ENCODE peak calls at places on chromosomes 16 and 17, in ten cellular contexts. D is foreskin fibroblast; T is Jurkat, Clone E6-1; P is SW 1271; C is omental fat pad; B is HEK293T; I is LoVo; X is hepatic stellate cell; L is mucosa of gallbladder; O is fibroblast of the aortic adventitia. H is an unnamed sample.

GRCh38 chr16:57979006-57979585 is 8.2 kb upstream of the CNGB1 start:
- DNase-seq in I (no peak), P (no peak), T (no peak), D (no peak), O (no peak), B (no peak), L (no peak), X (no peak), C (no peak), H (no peak)

GRCh38 chr17:19304209-19304608 is 58.3 kb downstream of the B9D1 start:
- DNase-seq in P (no peak), C (no peak), I (no peak), B (no peak), O (peak), X (peak), T (no peak), D (peak), L (peak), H (peak)

GRCh38 chr16:10806698-10807097 is 11.9 kb downstream of the TVP23A start:
- DNase-seq in D (no peak), T (no peak), B (no peak), O (no peak), I (no peak), X (no peak), C (no peak), P (no peak), L (no peak), H (no peak)

GRCh38 chr17:55086635-55087058 is 118.1 kb downstream of the STXBP4 start:
- DNase-seq in O (peak), D (peak), I (no peak), X (no peak), T (no peak), C (no peak), L (no peak), P (no peak), B (no peak), H (peak)

GRCh38 chr16:3259097-3259496 is 2.7 kb upstream of the MEFV start:
- DNase-seq in P (no peak), T (no peak), B (no peak), D (no peak), L (peak), O (no peak), X (no peak), I (no peak), C (no peak), H (no peak)

GRCh38 chr16:58755989-58756649 is 22.0 kb upstream of the GOT2 start:
- DNase-seq in B (peak), D (peak), C (no peak), L (peak), P (peak), T (peak), O (peak), X (peak), I (peak), H (peak)

GRCh38 chr17:56023851-56024250 is 129.4 kb upstream of the ANKFN1 start:
- DNase-seq in O (no peak), P (no peak), L (no peak), B (no peak), C (no peak), D (no peak), I (no peak), X (no peak), T (no peak), H (no peak)

GRCh38 chr17:60525347-60525623 is 757 bp downstream of the APPBP2 start:
- DNase-seq in P (no peak), D (no peak), I (no peak), X (no peak), O (peak), B (peak), C (no peak), L (no peak), T (no peak), H (peak)

GRCh38 chr17:14320734-14321475 is 20.0 kb downstream of the HS3ST3B1 start:
- DNase-seq in I (no peak), B (no peak), C (no peak), O (no peak), X (no peak), D (no peak), L (no peak), T (no peak), P (no peak), H (no peak)

GRCh38 chr17:55648086-55648485 is 74.6 kb downstream of the TMEM100 start:
- DNase-seq in O (peak), L (no peak), C (no peak), T (no peak), B (no peak), I (no peak), X (no peak), P (no peak), D (no peak), H (no peak)

GRCh38 chr17:51948128-51948527 is 210.4 kb downstream of the CA10 start:
- DNase-seq in C (no peak), B (no peak), T (no peak), I (peak), L (no peak), P (no peak), D (no peak), X (no peak), O (no peak), H (peak)

GRCh38 chr16:59370717-59371116 is 636.6 kb upstream of the GOT2 start:
- DNase-seq in B (no peak), P (no peak), D (no peak), L (no peak), I (no peak), X (no peak), O (no peak), C (no peak), T (no peak), H (no peak)

GRCh38 chr17:7560172-7561027 is 1.3 kb upstream of the SENP3 start:
- DNase-seq in I (no peak), P (no peak), C (no peak), X (no peak), L (no peak), T (peak), O (peak), D (no peak), B (peak), H (peak)

GRCh38 chr17:82399030-82399429 is 19.1 kb upstream of the HEXD start:
- DNase-seq in P (no peak), T (no peak), L (no peak), B (no peak), X (no peak), I (no peak), O (peak), C (no peak), D (peak), H (no peak)

GRCh38 chr17:73541111-73541510 is 103.1 kb downstream of the SDK2 start:
- DNase-seq in I (no peak), O (no peak), X (no peak), B (no peak), P (no peak), L (no peak), D (no peak), T (no peak), C (no peak), H (peak)

GRCh38 chr17:49358638-49359247 is 3.3 kb downstream of the ZNF652 start:
- DNase-seq in X (no peak), O (peak), B (no peak), I (no peak), L (no peak), D (no peak), P (no peak), C (no peak), T (peak), H (no peak)

GRCh38 chr16:27404163-27404823 is 2.3 kb downstream of the IL21R start:
- DNase-seq in I (no peak), P (no peak), L (no peak), B (no peak), D (no peak), T (no peak), O (no peak), C (no peak), X (no peak), H (no peak)

GRCh38 chr17:41782142-41782541 is 4.4 kb downstream of the JUP start:
- DNase-seq in L (no peak), T (no peak), X (no peak), D (no peak), C (no peak), I (no peak), P (no peak), B (no peak), O (no peak), H (no peak)

GRCh38 chr16:89023151-89023551 is 46.1 kb upstream of the CBFA2T3 start:
- DNase-seq in L (no peak), X (no peak), T (no peak), I (no peak), O (no peak), B (no peak), P (no peak), D (no peak), C (no peak), H (no peak)

GRCh38 chr17:3916013-3916696 is at the start of gene P2RX1:
- DNase-seq in I (no peak), B (no peak), X (peak), L (peak), D (no peak), T (peak), P (no peak), O (peak), C (no peak), H (no peak)

GRCh38 chr17:74368341-74369152 is 1.2 kb downstream of the GPR142 start:
- DNase-seq in O (peak), C (peak), X (peak), L (peak), P (no peak), D (peak), B (peak), T (no peak), I (peak), H (peak)

GRCh38 chr17:14211246-14211645 is 25.4 kb downstream of the CDRT15 start:
- DNase-seq in O (no peak), L (no peak), X (no peak), I (no peak), P (no peak), C (no peak), D (no peak), T (no peak), B (no peak), H (no peak)

GRCh38 chr16:89291355-89291754 is 73.9 kb downstream of the ZNF778 start:
- DNase-seq in C (no peak), L (no peak), X (no peak), I (no peak), P (no peak), O (no peak), B (no peak), D (no peak), T (no peak), H (no peak)

GRCh38 chr16:89324056-89325010 is 106.8 kb downstream of the ZNF778 start:
- DNase-seq in D (peak), O (peak), B (no peak), I (no peak), P (no peak), T (no peak), L (no peak), C (no peak), X (no peak), H (peak)

GRCh38 chr16:1680361-1680760 is 2.3 kb downstream of the JPT2 start:
- DNase-seq in B (no peak), X (no peak), C (no peak), P (no peak), L (no peak), O (no peak), D (no peak), I (no peak), T (no peak), H (no peak)

GRCh38 chr17:2070241-2071023 is 15.5 kb downstream of the HIC1 start:
- DNase-seq in I (no peak), B (no peak), D (no peak), T (no peak), P (no peak), L (peak), O (no peak), X (no peak), C (no peak), H (no peak)

GRCh38 chr17:51165680-51166197 is 472 bp upstream of the NME2 start:
- DNase-seq in T (no peak), B (peak), P (no peak), L (no peak), D (no peak), X (no peak), C (no peak), I (no peak), O (no peak), H (peak)

GRCh38 chr16:89410794-89411309 is 79.5 kb downstream of the ANKRD11 start:
- DNase-seq in X (peak), D (peak), I (no peak), C (no peak), T (no peak), O (peak), P (no peak), B (no peak), L (peak), H (peak)

GRCh38 chr16:67210069-67210937 is 11.4 kb downstream of the ELMO3 start:
- DNase-seq in X (no peak), O (no peak), C (no peak), I (no peak), P (no peak), D (no peak), T (no peak), L (no peak), B (no peak), H (no peak)

GRCh38 chr17:76397687-76398522 is 13.5 kb downstream of the SPHK1 start:
- DNase-seq in L (peak), P (peak), X (peak), O (peak), I (peak), C (peak), T (peak), B (peak), D (peak), H (peak)

GRCh38 chr17:69578385-69578936 is 164.0 kb downstream of the MAP2K6 start:
- DNase-seq in D (no peak), X (no peak), C (no peak), I (no peak), O (no peak), L (no peak), T (no peak), B (no peak), P (no peak), H (no peak)

GRCh38 chr17:31579265-31579664 is 187.8 kb downstream of the RAB11FIP4 start:
- DNase-seq in P (no peak), O (no peak), T (no peak), X (no peak), I (no peak), C (no peak), D (peak), L (no peak), B (no peak), H (peak)

GRCh38 chr17:81440511-81441244 is 45.4 kb downstream of the BAHCC1 start:
- DNase-seq in O (no peak), B (peak), P (no peak), L (no peak), D (no peak), T (no peak), I (no peak), X (no peak), C (no peak), H (no peak)